ENCODE peak calls at places on chromosomes 5 and 9, in seven cellular contexts. G is SJSA1, R is fibroblast of lung, S is GM23248, D is uterus, I is A549, O is suprapubic skin. C is an unnamed sample.

GRCh38 chr9:138070815-138071214 is 193.2 kb downstream of the CACNA1B start:
- DNase-seq in G (no peak), R (no peak), S (no peak), D (no peak), I (no peak), O (no peak), C (no peak)

GRCh38 chr5:10396552-10396951 is 43.1 kb downstream of the MARCHF6 start:
- DNase-seq in G (no peak), R (no peak), S (no peak), D (no peak), I (no peak), O (no peak), C (no peak)

GRCh38 chr5:141420855-141421488 is at the start of gene PCDHGA11:
- DNase-seq in G (no peak), R (peak; percentile 75), S (peak; percentile 88), D (no peak), I (no peak), O (no peak), C (peak; percentile 55)

GRCh38 chr5:139740138-139740992 is 55.2 kb upstream of the PSD2 start:
- DNase-seq in G (no peak), R (no peak), S (no peak), D (no peak), I (no peak), O (no peak), C (no peak)

GRCh38 chr9:35681341-35682002 is 7.7 kb downstream of the CA9 start:
- DNase-seq in G (no peak), R (no peak), S (peak; percentile 43), D (no peak), I (no peak), O (no peak), C (no peak)

GRCh38 chr5:56761486-56761885 is 53.9 kb upstream of the MAP3K1 start:
- DNase-seq in G (no peak), R (no peak), S (no peak), D (no peak), I (no peak), O (no peak), C (no peak)

GRCh38 chr5:90528704-90529233 is 615 bp downstream of the LYSMD3 start:
- DNase-seq in G (peak; percentile 35), R (peak; percentile 27), S (peak; percentile 61), D (peak; percentile 15), I (peak; percentile 13), O (no peak), C (peak; percentile 59)

GRCh38 chr9:126146254-126147145 is 180.1 kb upstream of the MVB12B start:
- DNase-seq in G (no peak), R (no peak), S (peak; percentile 11), D (no peak), I (peak; percentile 70), O (no peak), C (no peak)

GRCh38 chr5:93438124-93438523 is 142.9 kb downstream of the NR2F1-AS1 start:
- DNase-seq in G (no peak), R (no peak), S (no peak), D (no peak), I (no peak), O (no peak), C (no peak)

GRCh38 chr9:75471549-75472114 is 383.3 kb downstream of the OSTF1 start:
- DNase-seq in G (no peak), R (no peak), S (no peak), D (no peak), I (no peak), O (no peak), C (no peak)

GRCh38 chr9:15404171-15404570 is 18.5 kb upstream of the SNAPC3 start:
- DNase-seq in G (no peak), R (no peak), S (peak; percentile 51), D (no peak), I (no peak), O (no peak), C (no peak)

GRCh38 chr5:3019045-3019444 is 267.6 kb upstream of the IRX2 start:
- DNase-seq in G (no peak), R (no peak), S (no peak), D (no peak), I (no peak), O (peak; percentile 43), C (no peak)

GRCh38 chr9:135328485-135329417 is 150.8 kb upstream of the PPP1R26 start:
- DNase-seq in G (no peak), R (no peak), S (no peak), D (peak; percentile 4), I (no peak), O (no peak), C (no peak)

GRCh38 chr9:129197978-129198736 is 20.1 kb upstream of the IER5L start:
- DNase-seq in G (peak; percentile 42), R (peak; percentile 78), S (peak; percentile 94), D (peak; percentile 84), I (no peak), O (no peak), C (no peak)

GRCh38 chr5:127893232-127893631 is 190.0 kb downstream of the CCDC192 start:
- DNase-seq in G (no peak), R (no peak), S (no peak), D (no peak), I (no peak), O (no peak), C (no peak)

GRCh38 chr5:74206571-74207550 is 433.7 kb downstream of the ENC1 start:
- DNase-seq in G (peak; percentile 69), R (peak; percentile 76), S (peak; percentile 92), D (peak; percentile 58), I (no peak), O (no peak), C (no peak)

GRCh38 chr5:102958481-102959011 is 161.4 kb downstream of the GIN1 start:
- DNase-seq in G (peak; percentile 80), R (peak; percentile 60), S (peak; percentile 77), D (no peak), I (no peak), O (no peak), C (no peak)

GRCh38 chr9:37037744-37038640 is 3.9 kb upstream of the PAX5 start:
- DNase-seq in G (no peak), R (no peak), S (peak; percentile 54), D (no peak), I (no peak), O (no peak), C (no peak)

GRCh38 chr9:37037137-37037743 is 3.2 kb upstream of the PAX5 start:
- DNase-seq in G (no peak), R (peak; percentile 17), S (no peak), D (no peak), I (no peak), O (no peak), C (no peak)

GRCh38 chr9:37036237-37037136 is 2.4 kb upstream of the PAX5 start:
- DNase-seq in G (no peak), R (peak; percentile 24), S (peak; percentile 62), D (no peak), I (no peak), O (no peak), C (no peak)

GRCh38 chr9:37040508-37041127 is 6.5 kb upstream of the PAX5 start:
- DNase-seq in G (no peak), R (no peak), S (no peak), D (no peak), I (no peak), O (no peak), C (no peak)

DNA sequence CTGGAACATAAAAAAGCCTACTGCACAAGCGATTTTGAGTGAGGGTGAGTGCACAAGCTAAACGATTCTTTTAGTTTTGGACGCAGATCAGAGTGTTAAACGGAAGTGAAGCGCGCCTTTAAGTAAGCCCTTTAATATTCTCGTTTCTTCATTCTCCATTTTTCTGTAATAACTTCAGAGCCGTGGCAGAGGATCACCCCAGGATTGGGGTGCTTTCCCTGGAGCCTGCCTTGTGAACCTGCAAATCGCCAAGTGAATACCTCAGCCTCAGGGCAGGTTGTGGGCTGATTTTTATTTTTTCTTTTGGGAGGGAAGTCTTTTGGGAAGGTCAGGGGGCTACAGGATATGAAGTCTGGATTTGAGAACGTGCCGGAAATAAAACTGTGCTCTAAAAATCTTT is 5.0 kb upstream of the PAX5 start:
- DNase-seq in G (no peak), R (no peak), S (no peak), D (no peak), I (no peak), O (no peak), C (no peak)
- H3K4me1 ChIP-seq in G (peaks cover 10% of the 10 kb centered on the region), R (no peaks in the 10 kb centered on the region), S (no peaks in the 10 kb centered on the region), D (peaks cover 20% of the 10 kb centered on the region), I (peaks cover 19% of the 10 kb centered on the region), O (peaks cover 41% of the 10 kb centered on the region), C (peaks cover 43% of the 10 kb centered on the region)

GRCh38 chr9:36966371-36967097 is 67.5 kb downstream of the PAX5 start:
- DNase-seq in G (no peak), R (no peak), S (no peak), D (no peak), I (no peak), O (peak; percentile 75), C (no peak)

GRCh38 chr9:36969216-36969771 is 64.8 kb downstream of the PAX5 start:
- DNase-seq in G (no peak), R (no peak), S (no peak), D (no peak), I (no peak), O (no peak), C (no peak)

GRCh38 chr9:36970007-36970888 is 63.8 kb downstream of the PAX5 start:
- DNase-seq in G (no peak), R (no peak), S (peak; percentile 40), D (no peak), I (no peak), O (no peak), C (no peak)

GRCh38 chr9:36968574-36969215 is 65.4 kb downstream of the PAX5 start:
- DNase-seq in G (no peak), R (no peak), S (no peak), D (no peak), I (no peak), O (no peak), C (no peak)

GRCh38 chr9:36967997-36968396 is 66.1 kb downstream of the PAX5 start:
- DNase-seq in G (no peak), R (no peak), S (no peak), D (no peak), I (no peak), O (no peak), C (no peak)
- H3K27ac ChIP-seq in G (no peak overlapping the region), R (no peak overlapping the region), S (no peak overlapping the region), D (no peak overlapping the region), I (no peak overlapping the region), O (no peak overlapping the region), C (no peak overlapping the region)

GRCh38 chr9:4127873-4128272 is 172.0 kb downstream of the GLIS3 start:
- DNase-seq in G (no peak), R (no peak), S (no peak), D (no peak), I (no peak), O (no peak), C (no peak)

GRCh38 chr9:4131946-4132345 is 167.9 kb downstream of the GLIS3 start:
- DNase-seq in G (no peak), R (peak; percentile 33), S (no peak), D (no peak), I (no peak), O (no peak), C (no peak)

GRCh38 chr9:4128876-4129275 is 171.0 kb downstream of the GLIS3 start:
- DNase-seq in G (no peak), R (no peak), S (no peak), D (no peak), I (no peak), O (no peak), C (no peak)

GRCh38 chr9:4126996-4127395 is 172.9 kb downstream of the GLIS3 start:
- DNase-seq in G (no peak), R (no peak), S (peak; percentile 21), D (no peak), I (no peak), O (no peak), C (no peak)

GRCh38 chr9:4126184-4126865 is 173.5 kb downstream of the GLIS3 start:
- DNase-seq in G (peak; percentile 52), R (peak; percentile 63), S (peak; percentile 89), D (no peak), I (peak; percentile 46), O (no peak), C (no peak)
- H3K9me3 ChIP-seq in G (no peaks in the 10 kb centered on the region), R (no peaks in the 10 kb centered on the region), S (no peaks in the 10 kb centered on the region), D (no peaks in the 10 kb centered on the region), I (peaks cover under 1% of the 10 kb centered on the region), O (no peaks in the 10 kb centered on the region), C (no peaks in the 10 kb centered on the region)

GRCh38 chr5:59693492-59693891 is 200.0 kb downstream of the PDE4D start:
- DNase-seq in G (no peak), R (peak; percentile 47), S (no peak), D (no peak), I (no peak), O (no peak), C (no peak)
- H3K4me1 ChIP-seq in G (no peaks in the 10 kb centered on the region), R (no peaks in the 10 kb centered on the region), S (no peaks in the 10 kb centered on the region), D (no peaks in the 10 kb centered on the region), I (peaks cover 15% of the 10 kb centered on the region), O (no peaks in the 10 kb centered on the region), C (no peaks in the 10 kb centered on the region)